ENCODE peak calls at places on chromosome 3, in four cellular contexts. U is AG04450, B is K562, J is B cell. F is an unnamed sample.

GRCh38 chr3:38107911-38108648 is 28.8 kb downstream of the ACAA1 start:
- DNase-seq in U (no peak), B (no peak), J (no peak), F (no peak)

GRCh38 chr3:170961616-170962400 is 53.4 kb upstream of the EIF5A2 start:
- DNase-seq in U (peak), B (peak), J (peak), F (peak)

GRCh38 chr3:49498655-49499054 is 28.6 kb downstream of the DAG1 start:
- DNase-seq in U (no peak), B (no peak), J (no peak), F (no peak)

GRCh38 chr3:78823859-78824258 is 943.9 kb downstream of the ROBO1 start:
- DNase-seq in U (no peak), B (no peak), J (no peak), F (peak)

GRCh38 chr3:126638790-126639189 is 16.1 kb downstream of the TXNRD3 start:
- DNase-seq in U (no peak), B (no peak), J (no peak), F (no peak)

GRCh38 chr3:119295816-119296484 is 1.8 kb downstream of the ARHGAP31 start:
- DNase-seq in U (no peak), B (no peak), J (peak), F (no peak)

GRCh38 chr3:113623324-113623723 is 73.1 kb downstream of the USF3 start:
- DNase-seq in U (no peak), B (no peak), J (no peak), F (no peak)

GRCh38 chr3:150806436-150806835 is 43.5 kb upstream of the SIAH2 start:
- DNase-seq in U (no peak), B (no peak), J (no peak), F (no peak)

GRCh38 chr3:144187531-144188230 is 216.1 kb downstream of the DIPK2A start:
- DNase-seq in U (no peak), B (no peak), J (no peak), F (no peak)

GRCh38 chr3:171353423-171353822 is 106.8 kb downstream of the TNIK start:
- DNase-seq in U (no peak), B (no peak), J (no peak), F (no peak)

GRCh38 chr3:143484851-143485512 is 363.3 kb downstream of the SLC9A9 start:
- DNase-seq in U (no peak), B (peak), J (no peak), F (no peak)

GRCh38 chr3:52181543-52181942 is 16.4 kb upstream of the ALAS1 start:
- DNase-seq in U (no peak), B (no peak), J (no peak), F (peak)

GRCh38 chr3:52406231-52406661 is 38.7 kb downstream of the SEMA3G start:
- DNase-seq in U (no peak), B (no peak), J (no peak), F (no peak)

GRCh38 chr3:110027446-110027845 is 690.1 kb upstream of the DPPA4 start:
- DNase-seq in U (peak), B (no peak), J (no peak), F (peak)

GRCh38 chr3:101127991-101128390 is 134.8 kb upstream of the ABI3BP start:
- DNase-seq in U (no peak), B (no peak), J (no peak), F (no peak)

GRCh38 chr3:139202226-139202958 is 141.4 kb upstream of the MRPS22 start:
- DNase-seq in U (no peak), B (peak), J (no peak), F (no peak)

GRCh38 chr3:104437891-104438290 is 928.8 kb upstream of the ALCAM start:
- DNase-seq in U (no peak), B (no peak), J (no peak), F (peak)

GRCh38 chr3:23671901-23672589 is 133.7 kb upstream of the UBE2E1 start:
- DNase-seq in U (no peak), B (no peak), J (peak), F (no peak)

GRCh38 chr3:79766474-79767193 is 1.2 kb downstream of the ROBO1 start:
- DNase-seq in U (no peak), B (no peak), J (no peak), F (no peak)

GRCh38 chr3:175335229-175335628 is 476.1 kb downstream of the NAALADL2 start:
- DNase-seq in U (peak), B (no peak), J (no peak), F (peak)

GRCh38 chr3:24156466-24156865 is 211.4 kb downstream of the NR1D2 start:
- DNase-seq in U (no peak), B (peak), J (no peak), F (peak)

GRCh38 chr3:37197810-37198371 is 23.5 kb upstream of the LRRFIP2 start:
- DNase-seq in U (no peak), B (no peak), J (no peak), F (peak)

GRCh38 chr3:52277972-52278509 is 408 bp downstream of the WDR82 start:
- DNase-seq in U (no peak), B (peak), J (no peak), F (no peak)

GRCh38 chr3:186070996-186071395 is 37.9 kb downstream of the ETV5 start:
- DNase-seq in U (no peak), B (no peak), J (no peak), F (no peak)

GRCh38 chr3:59313365-59313764 is 263.5 kb upstream of the CFAP20DC start:
- DNase-seq in U (no peak), B (peak), J (peak), F (no peak)

GRCh38 chr3:78889345-78889744 is 878.5 kb downstream of the ROBO1 start:
- DNase-seq in U (no peak), B (no peak), J (no peak), F (no peak)

GRCh38 chr3:183265157-183265642 is 12.1 kb downstream of the B3GNT5 start:
- DNase-seq in U (no peak), B (no peak), J (no peak), F (no peak)

GRCh38 chr3:60755094-60755493 is 496.2 kb downstream of the FHIT start:
- DNase-seq in U (no peak), B (no peak), J (no peak), F (no peak)

DNA sequence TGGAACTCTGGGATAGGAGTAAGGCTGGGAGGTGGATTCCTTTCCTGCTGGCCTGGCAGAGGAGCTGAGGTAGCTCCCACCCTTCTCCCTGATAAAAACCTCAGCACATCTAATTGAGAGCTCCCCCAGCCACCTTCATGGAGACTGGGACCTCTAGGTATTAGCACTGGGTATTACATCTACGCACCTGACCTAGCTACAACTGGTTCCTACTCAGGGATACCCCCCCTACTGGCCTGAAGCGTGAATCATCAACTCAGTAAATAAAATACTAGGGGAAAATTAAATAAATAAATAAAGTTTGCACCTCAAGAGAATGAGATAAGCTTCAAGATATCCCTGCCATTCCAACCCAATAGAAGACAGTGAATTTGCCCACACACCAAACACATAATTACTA is 140.4 kb downstream of the NEK10 start:
- DNase-seq in U (no peak), B (no peak), J (no peak), F (no peak)
- TF ChIP-seq CTCF in U (no peak), B (no peak), J (no peak), F (peak)

GRCh38 chr3:169865176-169865800 is 4.4 kb downstream of the LRRC31 start:
- DNase-seq in U (no peak), B (no peak), J (peak), F (no peak)

GRCh38 chr3:169867584-169868211 is 2.0 kb downstream of the LRRC31 start:
- DNase-seq in U (no peak), B (no peak), J (no peak), F (no peak)

GRCh38 chr3:169863458-169863899 is 6.3 kb downstream of the LRRC31 start:
- DNase-seq in U (peak), B (peak), J (peak), F (peak)

GRCh38 chr3:169861871-169862270 is 7.9 kb downstream of the LRRC31 start:
- DNase-seq in U (no peak), B (no peak), J (no peak), F (no peak)

DNA sequence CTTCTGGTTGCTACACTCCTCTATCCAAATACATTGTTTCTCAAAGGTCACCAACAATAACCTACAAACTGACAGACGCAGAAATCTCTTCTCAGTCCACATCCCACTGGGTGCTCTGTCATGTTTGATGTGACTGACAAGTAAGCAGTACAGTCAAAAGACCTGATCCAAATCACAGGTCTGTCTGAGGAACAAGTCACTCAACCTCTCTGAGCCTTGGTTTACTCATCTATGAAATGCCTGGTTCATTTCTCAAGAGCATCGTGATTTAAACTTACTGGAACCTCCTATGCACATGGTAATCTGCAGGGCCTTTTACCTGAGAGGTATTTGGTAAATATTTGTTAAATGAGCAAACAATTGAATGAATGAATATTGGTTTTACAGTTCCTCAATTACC is 5.5 kb downstream of the LRRC31 start:
- DNase-seq in U (no peak), B (no peak), J (no peak), F (no peak)
- TF ChIP-seq CTCF in U (no peak), B (no peak), J (no peak), F (no peak)

GRCh38 chr3:76405196-76405595 is 619.8 kb upstream of the ZNF717 start:
- DNase-seq in U (no peak), B (no peak), J (no peak), F (no peak)

GRCh38 chr3:76415384-76415783 is 624.5 kb upstream of the ROBO2 start:
- DNase-seq in U (no peak), B (no peak), J (no peak), F (no peak)

GRCh38 chr3:76410762-76411281 is 625.5 kb upstream of the ZNF717 start:
- DNase-seq in U (no peak), B (no peak), J (no peak), F (no peak)
- TF ChIP-seq CTCF in U (no peak), B (no peak), J (no peak), F (no peak)

GRCh38 chr3:9223683-9224082 is 25.8 kb downstream of the SRGAP3 start:
- DNase-seq in U (no peak), B (no peak), J (no peak), F (no peak)

GRCh38 chr3:9226326-9226725 is 23.1 kb downstream of the SRGAP3 start:
- DNase-seq in U (no peak), B (no peak), J (no peak), F (peak)

GRCh38 chr3:9222956-9223639 is 26.3 kb downstream of the SRGAP3 start:
- DNase-seq in U (no peak), B (no peak), J (no peak), F (no peak)

GRCh38 chr3:9225268-9225667 is 24.2 kb downstream of the SRGAP3 start:
- DNase-seq in U (no peak), B (no peak), J (no peak), F (no peak)

DNA sequence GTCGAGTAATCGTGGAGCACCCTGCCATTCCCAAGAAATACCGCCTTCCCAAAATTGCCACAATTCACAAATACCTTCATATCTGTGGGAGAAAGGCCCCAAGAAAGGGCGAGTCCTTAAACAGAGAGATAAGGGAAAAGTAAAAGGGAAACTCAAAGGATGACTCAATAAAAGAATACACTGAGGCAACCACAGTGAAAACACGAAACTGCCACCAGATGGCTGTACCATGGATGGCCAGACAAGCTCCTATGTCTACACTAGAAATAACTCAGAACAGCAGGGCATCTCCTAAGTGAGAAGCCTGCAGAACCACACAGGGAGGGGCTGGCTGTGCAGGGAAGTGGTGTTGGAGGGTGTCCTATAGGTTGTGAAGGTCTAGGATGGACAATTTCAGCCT is 25.0 kb downstream of the SRGAP3 start:
- DNase-seq in U (no peak), B (no peak), J (no peak), F (no peak)
- TF ChIP-seq CTCF in U (no peak), B (no peak), J (no peak), F (peak)

GRCh38 chr3:195059006-195059350 is 212.0 kb downstream of the XXYLT1 start:
- DNase-seq in U (no peak), B (no peak), J (no peak), F (no peak)

GRCh38 chr3:195060217-195060481 is 210.8 kb downstream of the XXYLT1 start:
- DNase-seq in U (no peak), B (no peak), J (no peak), F (no peak)

GRCh38 chr3:195059471-195060216 is 211.3 kb downstream of the XXYLT1 start:
- DNase-seq in U (no peak), B (no peak), J (no peak), F (no peak)

GRCh38 chr3:195061756-195062655 is 209.0 kb downstream of the XXYLT1 start:
- DNase-seq in U (no peak), B (no peak), J (no peak), F (no peak)

GRCh38 chr3:195060531-195061385 is 210.2 kb downstream of the XXYLT1 start:
- DNase-seq in U (no peak), B (no peak), J (no peak), F (no peak)
- TF ChIP-seq CTCF in U (no peak), B (peak), J (no peak), F (no peak)

GRCh38 chr3:141015486-141015885 is 35.7 kb upstream of the SPSB4 start:
- DNase-seq in U (no peak), B (no peak), J (no peak), F (no peak)

GRCh38 chr3:141009496-141009895 is 41.7 kb upstream of the SPSB4 start:
- DNase-seq in U (no peak), B (no peak), J (no peak), F (no peak)

GRCh38 chr3:141006344-141006743 is 44.8 kb upstream of the SPSB4 start:
- DNase-seq in U (no peak), B (no peak), J (no peak), F (no peak)

GRCh38 chr3:141012571-141012970 is 38.6 kb upstream of the SPSB4 start:
- DNase-seq in U (no peak), B (no peak), J (no peak), F (no peak)

DNA sequence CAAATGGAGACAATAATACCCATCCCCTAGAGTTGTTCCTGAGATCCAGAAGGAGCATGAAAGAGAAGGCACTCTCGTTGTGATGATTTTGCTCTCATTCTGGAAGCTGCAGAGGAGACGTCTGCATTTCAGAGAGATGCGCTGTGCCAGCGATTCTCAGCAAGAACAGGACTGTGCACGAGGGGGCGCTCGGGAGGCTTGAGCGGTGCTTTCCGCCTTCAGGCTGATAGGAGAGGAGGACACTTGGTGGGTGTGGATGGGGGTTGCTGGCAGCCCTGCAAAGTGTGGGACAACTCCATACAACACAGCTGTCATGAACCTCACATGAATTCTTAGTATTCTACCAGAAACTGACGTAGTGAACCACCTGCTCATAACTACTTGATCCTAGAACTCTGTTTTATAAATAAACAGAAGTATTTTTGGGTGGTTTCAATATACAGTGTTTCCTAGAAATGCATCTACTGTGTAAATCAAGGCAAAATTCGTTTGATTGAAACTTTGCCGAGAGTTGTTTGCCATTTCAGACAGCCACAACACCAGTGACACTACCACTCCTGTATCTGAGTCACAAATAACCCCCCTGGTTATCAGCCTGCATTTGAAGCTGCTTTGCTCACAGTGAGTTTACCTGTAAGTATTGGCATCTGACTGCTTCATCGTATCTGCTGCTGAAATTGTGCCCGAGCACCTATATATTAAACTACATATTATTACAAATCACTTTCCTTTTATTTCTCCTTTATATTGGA is 39.5 kb upstream of the SPSB4 start:
- DNase-seq in U (peak), B (peak), J (peak), F (peak)
- TF ChIP-seq CTCF in U (peak), B (peak), J (peak), F (peak)

DNA sequence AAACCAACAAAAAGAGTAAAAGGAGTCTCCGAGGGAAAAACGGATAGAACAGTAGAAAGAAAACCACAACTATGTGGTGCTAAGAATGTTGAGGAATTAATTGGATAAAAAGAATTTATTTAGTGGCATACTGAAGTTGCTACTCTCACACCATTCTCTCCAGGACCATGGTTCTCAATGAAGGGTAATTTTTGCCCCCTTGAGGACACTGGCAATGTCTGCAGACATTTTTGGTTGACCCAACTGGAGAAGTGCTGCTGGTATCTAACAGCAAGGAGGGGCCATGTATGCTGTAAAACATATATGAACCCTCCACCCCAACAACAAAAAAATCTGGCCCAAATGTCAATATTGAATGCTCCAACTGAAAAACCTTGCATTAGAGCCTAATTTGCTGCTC is 85.9 kb upstream of the CSPG5 start:
- DNase-seq in U (no peak), B (no peak), J (peak), F (peak)
- TF ChIP-seq CTCF in U (peak), B (peak), J (no peak), F (peak)

GRCh38 chr3:46830801-46831200 is 32.4 kb downstream of the MYL3 start:
- DNase-seq in U (no peak), B (no peak), J (no peak), F (no peak)

GRCh38 chr3:46831841-46832240 is 31.4 kb downstream of the MYL3 start:
- DNase-seq in U (no peak), B (no peak), J (no peak), F (no peak)

GRCh38 chr3:46833346-46834300 is 29.6 kb downstream of the MYL3 start:
- DNase-seq in U (no peak), B (no peak), J (no peak), F (no peak)

GRCh38 chr3:46831316-46831715 is 31.9 kb downstream of the MYL3 start:
- DNase-seq in U (no peak), B (no peak), J (no peak), F (no peak)

DNA sequence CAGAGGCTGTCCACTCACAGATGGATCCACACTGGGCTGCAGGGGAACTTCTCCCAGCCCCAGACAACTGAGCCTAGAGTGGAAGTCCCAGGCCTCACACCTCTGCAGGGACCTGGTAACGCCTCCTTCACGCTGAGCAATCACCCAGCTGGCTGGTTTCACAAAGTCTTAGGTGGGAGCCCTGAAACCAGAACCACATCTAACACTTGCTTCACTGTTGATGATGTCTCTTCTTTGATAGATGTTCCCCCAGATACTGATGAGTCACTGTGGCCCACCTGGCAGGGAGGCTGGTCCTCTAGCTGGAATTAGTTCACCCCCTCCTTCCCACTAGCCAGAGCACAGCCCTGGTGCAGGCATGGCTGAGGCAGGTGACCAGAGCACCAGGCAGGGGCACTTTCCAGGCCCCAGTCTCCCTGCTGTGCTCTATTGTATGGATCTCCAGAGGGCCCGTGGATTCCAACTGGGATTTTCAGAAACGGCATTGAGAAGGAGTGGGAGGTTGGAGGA is 33.5 kb downstream of the MYL3 start:
- DNase-seq in U (no peak), B (no peak), J (no peak), F (no peak)
- TF ChIP-seq CTCF in U (no peak), B (no peak), J (no peak), F (peak)